ENCODE peak calls at places on chromosome 9, in six cellular contexts. K is Peyer's patch, T is ovary, U is colonic mucosa, G is tibial artery, L is cardiac muscle cell. C is an unnamed sample. For H3K9me3 and H3K4me1, the result is how much of the 10 kb centered on the place peaks cover.

GRCh38 chr9:110891760-110892159 is 146.5 kb downstream of the LPAR1 start:
- DNase-seq in K (no peak), T (no peak), U (no peak), G (no peak), L (no peak), C (no peak)

GRCh38 chr9:135857371-135857786 is 50.0 kb downstream of the CAMSAP1 start:
- DNase-seq in K (no peak), T (no peak), U (no peak), G (no peak), L (no peak), C (no peak)

GRCh38 chr9:21385131-21385665 is at the start of gene IFNA2:
- DNase-seq in K (no peak), T (no peak), U (no peak), G (no peak), L (no peak), C (no peak)

GRCh38 chr9:99607852-99608448 is 213.7 kb upstream of the NR4A3 start:
- DNase-seq in K (no peak), T (no peak), U (no peak), G (no peak), L (no peak), C (no peak)

GRCh38 chr9:37229455-37229854 is 109.1 kb downstream of the ZCCHC7 start:
- DNase-seq in K (no peak), T (no peak), U (no peak), G (no peak), L (no peak), C (no peak)

GRCh38 chr9:120183615-120184014 is 396.4 kb downstream of the CDK5RAP2 start:
- DNase-seq in K (no peak), T (no peak), U (no peak), G (no peak), L (no peak), C (no peak)

GRCh38 chr9:72726951-72727350 is 205.5 kb downstream of the TMC1 start:
- DNase-seq in K (no peak), T (no peak), U (no peak), G (no peak), L (no peak), C (no peak)

GRCh38 chr9:134190232-134191121 is 26.1 kb upstream of the RNU6ATAC start:
- DNase-seq in K (no peak), T (no peak), U (no peak), G (peak), L (no peak), C (peak)

GRCh38 chr9:110114888-110115259 is 93.1 kb downstream of the C9orf152 start:
- DNase-seq in K (no peak), T (no peak), U (no peak), G (no peak), L (no peak), C (no peak)

GRCh38 chr9:15509931-15510788 is 610 bp downstream of the PSIP1 start:
- DNase-seq in K (peak), T (peak), U (peak), G (peak), L (peak), C (peak)

GRCh38 chr9:114503009-114503408 is 2.3 kb downstream of the WHRN start:
- DNase-seq in K (peak), T (no peak), U (no peak), G (no peak), L (no peak), C (no peak)

GRCh38 chr9:104269374-104269773 is 175.3 kb downstream of the SMC2 start:
- DNase-seq in K (no peak), T (no peak), U (no peak), G (no peak), L (no peak), C (no peak)

DNA sequence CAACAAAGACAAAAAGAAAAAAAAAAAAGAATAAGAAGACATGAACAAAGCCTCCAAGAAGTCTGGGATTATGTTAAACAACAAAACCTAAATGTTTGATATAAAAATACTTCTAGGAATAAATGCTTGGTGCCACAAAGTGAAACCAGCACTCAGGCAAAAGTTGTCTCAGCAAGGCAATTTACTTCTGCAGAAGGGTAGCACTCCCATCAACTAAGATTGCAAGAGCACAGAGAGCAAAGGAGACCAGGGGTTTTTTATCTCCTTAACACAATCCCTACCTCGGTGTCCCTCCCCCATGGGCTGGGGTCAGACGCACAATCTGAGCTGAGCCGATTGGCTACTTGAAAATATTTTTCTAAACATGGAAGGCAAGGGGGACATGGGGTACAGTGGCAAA is 381.3 kb upstream of the SLC24A2 start:
- DNase-seq in K (no peak), T (no peak), U (no peak), G (no peak), L (no peak), C (peak)
- H3K9me3 ChIP-seq in K (under half), T (under half), U (under half), G (under half), L (under half), C (under half)

GRCh38 chr9:137688725-137689124 is 69.9 kb downstream of the EHMT1 start:
- DNase-seq in K (no peak), T (no peak), U (no peak), G (no peak), L (no peak), C (no peak)

GRCh38 chr9:137694236-137694959 is 75.6 kb downstream of the EHMT1 start:
- DNase-seq in K (no peak), T (no peak), U (no peak), G (no peak), L (no peak), C (no peak)

GRCh38 chr9:137689745-137690529 is 71.1 kb downstream of the EHMT1 start:
- DNase-seq in K (no peak), T (no peak), U (no peak), G (no peak), L (no peak), C (no peak)

GRCh38 chr9:137690939-137691647 is 72.3 kb downstream of the EHMT1 start:
- DNase-seq in K (no peak), T (no peak), U (no peak), G (no peak), L (no peak), C (no peak)

GRCh38 chr9:137691648-137692357 is 73.0 kb downstream of the EHMT1 start:
- DNase-seq in K (peak), T (no peak), U (no peak), G (no peak), L (no peak), C (peak)
- H3K4me3 ChIP-seq in K (no peak), T (no peak), U (no peak), G (no peak), L (no peak), C (no peak)

GRCh38 chr9:14298607-14299022 is 15.3 kb downstream of the NFIB start:
- DNase-seq in K (no peak), T (no peak), U (no peak), G (no peak), L (no peak), C (no peak)
- H3K4me1 ChIP-seq in K (under half), T (under half), U (under half), G (under half), L (under half), C (under half)

GRCh38 chr9:137476856-137477255 is 17.7 kb upstream of the NSMF start:
- DNase-seq in K (no peak), T (no peak), U (no peak), G (no peak), L (no peak), C (peak)

GRCh38 chr9:137478613-137479314 is 19.6 kb upstream of the NSMF start:
- DNase-seq in K (no peak), T (no peak), U (no peak), G (no peak), L (no peak), C (peak)

GRCh38 chr9:137474271-137474670 is 15.1 kb upstream of the NSMF start:
- DNase-seq in K (no peak), T (no peak), U (no peak), G (no peak), L (no peak), C (peak)

GRCh38 chr9:137477778-137478612 is 18.9 kb upstream of the NSMF start:
- DNase-seq in K (no peak), T (no peak), U (no peak), G (no peak), L (no peak), C (no peak)

GRCh38 chr9:137475666-137476065 is 16.5 kb upstream of the NSMF start:
- DNase-seq in K (no peak), T (no peak), U (no peak), G (no peak), L (no peak), C (no peak)
- H3K9me3 ChIP-seq in K (under half), T (under half), U (under half), G (under half), L (under half), C (under half)

DNA sequence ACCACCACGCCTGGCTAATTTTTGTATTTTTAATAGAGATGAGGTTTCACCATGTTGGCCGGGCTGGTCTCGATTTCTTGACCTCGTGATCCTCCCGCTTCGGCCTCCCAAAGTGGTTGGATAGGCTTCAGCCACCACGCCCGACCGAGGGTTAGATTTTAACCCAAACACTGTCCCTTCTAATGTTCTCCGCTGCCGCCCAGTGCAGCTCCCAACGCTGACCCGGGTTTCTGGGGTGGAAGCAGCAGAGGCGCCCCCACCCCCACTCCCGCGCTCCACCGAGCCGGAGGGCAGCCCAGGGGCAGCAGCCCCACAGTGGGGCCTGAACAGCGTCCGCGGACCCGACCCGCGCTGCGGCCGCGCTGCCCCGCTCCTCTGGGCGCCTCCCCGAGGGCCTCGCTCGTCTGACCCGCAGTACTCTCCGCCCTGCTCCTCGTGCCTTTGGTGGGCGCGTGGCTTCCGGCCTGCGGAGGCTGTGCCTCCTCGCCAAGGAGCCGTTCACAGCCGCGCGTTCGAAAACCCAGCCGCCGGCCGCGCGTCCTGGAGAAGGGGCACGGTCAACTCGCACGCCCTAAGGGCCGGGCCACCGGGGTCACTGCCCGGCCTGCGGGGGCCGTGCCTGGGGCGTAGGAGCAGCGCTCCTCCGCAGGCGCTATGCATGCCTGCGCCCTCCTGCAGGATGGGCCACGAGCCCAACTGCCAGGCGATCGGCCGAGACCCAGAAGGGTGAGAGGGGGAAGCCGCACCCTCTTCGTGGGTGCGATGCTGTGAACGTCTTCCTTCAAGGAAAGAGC is 83.0 kb downstream of the HSD17B3 start:
- DNase-seq in K (no peak), T (peak), U (peak), G (no peak), L (no peak), C (no peak)
- H3K4me3 ChIP-seq in K (no peak), T (peak), U (peak), G (peak), L (no peak), C (peak)

GRCh38 chr9:112032733-112033132 is 136.1 kb downstream of the UGCG start:
- DNase-seq in K (no peak), T (no peak), U (no peak), G (no peak), L (peak), C (no peak)
- H3K4me1 ChIP-seq in K (under half), T (under half), U (under half), G (under half), L (under half), C (under half)

GRCh38 chr9:97852399-97853055 is 499 bp upstream of the FOXE1 start:
- DNase-seq in K (no peak), T (no peak), U (no peak), G (no peak), L (no peak), C (no peak)
- H3K9me3 ChIP-seq in K (under half), T (under half), U (under half), G (under half), L (under half), C (under half)

DNA sequence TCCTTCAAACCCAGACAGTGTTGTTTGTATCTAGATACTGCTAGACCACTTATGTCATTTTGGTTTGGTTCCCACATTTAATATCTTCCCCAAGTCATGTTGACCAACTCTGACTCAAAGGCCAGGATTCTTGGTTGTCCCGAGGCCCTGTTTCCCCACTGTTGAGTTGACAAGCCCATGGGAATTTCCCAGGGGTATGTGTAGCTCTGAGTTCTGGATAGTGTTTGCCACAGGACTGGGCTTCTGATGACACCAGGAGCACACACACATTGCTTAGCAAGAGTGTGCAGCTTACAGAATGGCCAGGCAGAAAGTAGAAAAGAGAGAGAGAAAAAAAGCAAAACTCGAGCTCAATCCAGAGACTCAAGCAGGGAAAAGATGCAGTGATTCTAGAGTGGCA is 214.4 kb downstream of the NXNL2 start:
- DNase-seq in K (no peak), T (no peak), U (no peak), G (peak), L (no peak), C (no peak)
- H3K4me3 ChIP-seq in K (no peak), T (no peak), U (no peak), G (no peak), L (no peak), C (no peak)

GRCh38 chr9:36141288-36141687 is 4.8 kb downstream of the GLIPR2 start:
- DNase-seq in K (no peak), T (no peak), U (no peak), G (no peak), L (peak), C (no peak)
- H3K4me1 ChIP-seq in K (under half), T (under half), U (under half), G (under half), L (under half), C (under half)

DNA sequence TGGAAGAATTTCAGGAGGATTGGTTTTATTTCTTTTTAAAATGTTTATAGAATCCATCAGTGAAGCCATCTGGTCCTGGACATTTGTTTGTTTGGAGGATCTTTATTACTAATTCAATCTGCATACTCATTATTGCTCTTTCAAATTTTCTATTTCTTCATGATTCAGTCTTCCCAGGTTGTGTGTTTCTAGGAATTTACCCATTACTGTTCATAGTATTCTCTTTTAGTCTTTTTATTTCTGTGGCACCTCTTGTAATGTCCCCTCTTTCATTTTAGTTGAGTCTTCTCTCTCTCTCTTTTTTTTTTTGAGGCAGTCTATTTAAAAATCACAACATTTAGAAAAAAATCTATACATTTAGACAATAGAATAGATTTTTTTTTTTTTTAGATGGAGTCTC is 32.3 kb downstream of the FGD3 start:
- DNase-seq in K (no peak), T (no peak), U (no peak), G (no peak), L (no peak), C (no peak)
- H3K9me3 ChIP-seq in K (under half), T (under half), U (under half), G (under half), L (under half), C (under half)